ENCODE peak calls at places on chromosomes 13 and 19, in five cellular contexts. F is cerebellar nuclear complex, P is right cardiac atrium, V is Peyer's patch, J is hippocampal formation. B is an unnamed sample.

GRCh38 chr13:28100149-28101121 is at the start of gene FLT3:
- DNase-seq in V (no peak), P (no peak), J (no peak), F (no peak), B (no peak)

GRCh38 chr19:55676384-55676783 is 1.4 kb downstream of the EPN1 start:
- DNase-seq in F (no peak), P (no peak), V (no peak), J (no peak), B (no peak)

GRCh38 chr19:55369651-55370304 is 485 bp downstream of the IL11 start:
- DNase-seq in J (no peak), P (no peak), V (no peak), F (no peak), B (no peak)

GRCh38 chr13:101455863-101456262 is 3.4 kb downstream of the ITGBL1 start:
- DNase-seq in P (no peak), V (no peak), F (no peak), J (no peak), B (peak)

GRCh38 chr19:48680436-48681126 is 7.8 kb upstream of the NTN5 start:
- DNase-seq in V (no peak), F (no peak), J (no peak), P (no peak), B (no peak)

GRCh38 chr13:102461302-102461701 is 59.5 kb upstream of the FGF14 start:
- DNase-seq in P (no peak), J (no peak), F (no peak), V (no peak), B (no peak)

GRCh38 chr19:4803736-4804695 is 12.5 kb downstream of the FEM1A start:
- DNase-seq in V (peak), F (no peak), P (peak), J (no peak), B (peak)

GRCh38 chr19:5974721-5975387 is 3.1 kb downstream of the RANBP3 start:
- DNase-seq in V (no peak), J (no peak), F (no peak), P (no peak), B (no peak)

GRCh38 chr13:30431269-30431950 is 9.1 kb downstream of the UBE2L5 start:
- DNase-seq in V (no peak), P (no peak), F (no peak), J (no peak), B (no peak)

GRCh38 chr13:100573121-100573520 is 15.5 kb downstream of the GGACT start:
- DNase-seq in V (peak), J (peak), F (no peak), P (peak), B (peak)

GRCh38 chr19:42170715-42171114 is 38.5 kb upstream of the POU2F2 start:
- DNase-seq in P (no peak), F (no peak), V (no peak), J (no peak), B (no peak)

GRCh38 chr13:73556902-73557301 is 498.1 kb downstream of the KLF5 start:
- DNase-seq in F (no peak), J (no peak), P (no peak), V (no peak), B (no peak)

GRCh38 chr13:37194428-37194861 is 89.0 kb upstream of the CSNK1A1L start:
- DNase-seq in P (no peak), J (no peak), V (no peak), F (no peak), B (no peak)

GRCh38 chr13:110499621-110500281 is 61.8 kb downstream of the RAB20 start:
- DNase-seq in V (no peak), J (no peak), F (no peak), P (no peak), B (no peak)

B was measured in Panc1.